ENCODE peak calls at places on chromosomes 13 and 19, in four cellular contexts. U, S, X and J are unnamed samples.

GRCh38 chr13:97600438-97601080 is 166.6 kb downstream of the RAP2A start:
- DNase-seq in U (peak; percentile 86), S (no peak), X (no peak), J (no peak)

GRCh38 chr19:33022472-33023116 is 42.1 kb downstream of the RHPN2 start:
- DNase-seq in U (no peak), S (no peak), X (no peak), J (no peak)

GRCh38 chr13:83940742-83941141 is 58.5 kb upstream of the SLITRK1 start:
- DNase-seq in U (peak; percentile 31), S (no peak), X (no peak), J (no peak)

GRCh38 chr13:29411493-29411892 is 184.0 kb downstream of the SLC7A1 start:
- DNase-seq in U (no peak), S (no peak), X (no peak), J (no peak)

GRCh38 chr19:40314646-40315045 is 29.5 kb upstream of the AKT2 start:
- DNase-seq in U (no peak), S (no peak), X (no peak), J (no peak)

GRCh38 chr13:52749446-52749845 is 9.8 kb upstream of the CNMD start:
- DNase-seq in U (no peak), S (no peak), X (no peak), J (no peak)

GRCh38 chr19:45254044-45254531 is 3.0 kb downstream of the MARK4 start:
- DNase-seq in U (no peak), S (no peak), X (no peak), J (no peak)

GRCh38 chr19:14476663-14477401 is 1.7 kb upstream of the PTGER1 start:
- DNase-seq in U (peak; percentile 92), S (no peak), X (no peak), J (no peak)

GRCh38 chr19:50815443-50815842 is 8.1 kb downstream of the KLK1 start:
- DNase-seq in U (no peak), S (no peak), X (no peak), J (no peak)

GRCh38 chr19:42420055-42420544 is 7.1 kb downstream of the LIPE start:
- DNase-seq in U (peak; percentile 53), S (no peak), X (no peak), J (no peak)

GRCh38 chr19:51000981-51001380 is 423 bp downstream of the KLK8 start:
- DNase-seq in U (no peak), S (no peak), X (no peak), J (no peak)

GRCh38 chr13:38265135-38265497 is 84.5 kb upstream of the UFM1 start:
- DNase-seq in U (no peak), S (no peak), X (no peak), J (no peak)

GRCh38 chr13:43785166-43785680 is 1.5 kb downstream of the ENOX1 start:
- DNase-seq in U (no peak), S (no peak), X (no peak), J (no peak)

GRCh38 chr13:65508338-65508737 is 1721.8 kb downstream of the PCDH9 start:
- DNase-seq in U (no peak), S (no peak), X (no peak), J (no peak)

GRCh38 chr13:40536443-40537113 is 129.9 kb downstream of the FOXO1 start:
- DNase-seq in U (no peak), S (peak; percentile 88), X (no peak), J (no peak)

DNA sequence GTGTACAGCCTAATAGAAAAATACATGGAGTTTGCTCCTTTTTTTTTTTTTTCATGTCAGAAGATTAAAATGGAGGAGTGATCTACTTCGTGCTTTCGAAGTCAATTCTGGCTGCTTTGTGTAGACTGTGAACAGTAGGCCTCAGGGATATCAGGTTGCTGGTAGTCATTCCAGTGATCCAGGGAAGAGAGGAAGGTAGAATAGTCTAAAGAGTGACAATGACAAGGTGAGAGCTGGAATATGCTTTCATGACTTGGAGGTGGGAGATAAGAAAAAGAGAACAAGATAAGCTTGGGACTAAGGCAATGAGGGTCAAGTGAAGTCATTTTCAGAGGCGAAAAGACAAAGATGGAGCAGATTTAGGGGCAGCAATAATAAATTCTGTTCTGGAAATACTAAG is 111.3 kb upstream of the MIR17HG start:
- DNase-seq in U (no peak), S (no peak), X (no peak), J (no peak)
- TF ChIP-seq CTCF in U (no peak), S (no peak), X (no peak), J (no peak)

GRCh38 chr19:29067831-29068230 is 145.1 kb downstream of the UQCRFS1 start:
- DNase-seq in U (no peak), S (no peak), X (no peak), J (no peak)

GRCh38 chr19:29060833-29061364 is 152.1 kb downstream of the UQCRFS1 start:
- DNase-seq in U (no peak), S (no peak), X (no peak), J (no peak)

DNA sequence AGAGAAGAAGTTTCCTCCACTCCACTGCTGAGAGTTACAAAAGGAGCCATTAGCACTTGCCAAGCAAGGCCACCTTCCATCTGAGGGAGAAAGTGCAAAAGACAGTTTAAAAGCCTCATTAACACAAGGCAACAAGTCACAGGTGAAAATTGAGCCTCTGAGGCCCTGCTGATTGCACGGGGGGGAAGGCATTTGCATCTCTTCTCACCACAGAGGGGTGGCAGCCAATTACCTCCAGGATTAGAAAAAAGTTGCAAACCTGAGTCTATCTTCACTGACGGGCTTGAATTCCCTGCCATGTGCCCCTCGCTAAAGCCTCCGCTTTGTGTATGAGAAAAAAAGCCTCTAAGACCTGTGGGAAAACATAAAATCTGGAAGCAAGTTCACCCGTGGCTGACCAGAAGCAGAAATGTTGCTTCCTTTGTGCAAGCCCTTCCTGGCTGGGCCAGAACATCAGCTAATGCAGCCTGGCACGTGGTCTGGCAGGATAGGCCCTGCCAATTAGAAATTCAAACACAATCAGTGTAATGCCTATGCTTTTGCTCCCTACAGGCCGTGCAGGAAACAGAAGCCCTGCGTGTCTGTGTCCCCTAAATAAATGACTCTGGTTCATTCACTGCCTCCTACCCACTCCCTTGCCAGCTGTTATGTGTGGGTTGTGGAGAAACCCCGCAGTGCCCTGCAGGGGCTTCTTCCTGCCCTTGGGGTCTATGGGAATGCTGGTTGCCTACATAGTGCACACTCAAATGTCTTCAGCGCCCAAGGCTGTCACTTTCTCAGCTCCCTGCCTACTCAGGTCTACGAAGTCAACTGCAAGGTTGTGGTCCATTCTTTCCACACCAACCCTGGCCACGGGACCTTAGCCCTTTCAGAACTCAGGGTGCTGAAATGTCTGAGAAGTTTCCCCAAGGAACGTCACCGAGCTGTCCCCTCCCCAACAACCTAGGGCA is 150.2 kb downstream of the UQCRFS1 start:
- DNase-seq in U (no peak), S (no peak), X (no peak), J (no peak)
- H3K4me3 ChIP-seq in U (no peak overlapping the region), S (no peak overlapping the region), X (no peak overlapping the region), J (no peak overlapping the region)

DNA sequence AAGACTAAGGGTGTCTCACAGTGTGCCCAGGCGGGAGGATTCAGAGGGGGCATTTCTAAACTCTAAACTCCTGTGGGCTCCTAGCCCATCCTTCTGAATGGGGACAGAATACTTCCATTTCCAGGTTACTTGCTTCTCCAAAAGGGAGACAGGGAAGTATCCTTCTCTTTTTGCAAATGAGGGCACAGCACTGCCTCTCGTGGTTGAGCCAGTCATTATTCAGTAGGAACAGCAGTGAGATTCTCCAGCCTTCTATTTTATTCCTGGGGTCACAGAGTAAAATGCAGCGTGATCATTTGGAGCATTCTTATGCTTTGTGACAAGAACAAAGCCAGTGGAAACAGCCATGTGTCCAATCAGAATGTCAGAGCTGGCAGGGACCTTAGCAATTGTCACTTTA is 15.7 kb upstream of the TSHZ3 start:
- DNase-seq in U (no peak), S (no peak), X (no peak), J (no peak)
- TF ChIP-seq CTCF in U (no peak), S (no peak), X (no peak), J (no peak)

DNA sequence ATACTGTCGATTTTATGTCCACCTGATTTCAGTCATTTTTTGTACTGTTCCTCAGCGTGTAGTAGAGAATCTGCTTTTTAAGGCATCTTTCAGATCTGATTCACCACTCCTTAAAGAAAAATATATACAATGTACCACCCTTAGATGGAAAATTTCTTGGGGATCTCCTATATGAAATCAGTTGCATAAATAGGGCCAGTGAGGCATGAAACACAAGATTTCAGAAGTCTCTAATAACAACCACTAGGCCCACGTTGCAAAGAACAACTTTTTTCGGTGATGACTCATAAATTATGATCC is 1.4 kb downstream of the USP12 start:
- DNase-seq in U (peak; percentile 79), S (no peak), X (no peak), J (no peak)
- H3K4me3 ChIP-seq in U (peak overlapping the region; percentile 79), S (peak overlapping the region; percentile 86), X (peak overlapping the region; percentile 37), J (peak overlapping the region; percentile 65)